ENCODE peak calls at places on chromosomes 3 and 15, in six cellular contexts. One of them, this sample, is unnamed.

GRCh38 chr3:124814620-124815421 is 72.3 kb downstream of the ITGB5 start:
- DNase-seq in stimulated activated CD4-positive, alpha-beta T cell treated with anti-CD3 and anti-CD28 coated beads, Interleukin-1b, Interleukin-23, amount 100 ng/mL, for 1 hour: no peak
- DNase-seq in NCI-H446 treated with DMSO at 0.1 percent for 48 hours: no peak
- DNase-seq in fibroblast of lung: peak; percentile 63
- DNase-seq in fibroblast of pulmonary artery: peak; percentile 33
- DNase-seq in breast epithelium: no peak
- DNase-seq in this sample: no peak

GRCh38 chr3:160134964-160135363 is 90.3 kb upstream of the C3orf80 start:
- DNase-seq in stimulated activated CD4-positive, alpha-beta T cell treated with anti-CD3 and anti-CD28 coated beads, Interleukin-1b, Interleukin-23, amount 100 ng/mL, for 1 hour: no peak
- DNase-seq in NCI-H446 treated with DMSO at 0.1 percent for 48 hours: no peak
- DNase-seq in fibroblast of lung: peak; percentile 80
- DNase-seq in fibroblast of pulmonary artery: peak; percentile 90
- DNase-seq in breast epithelium: no peak
- DNase-seq in this sample: no peak

GRCh38 chr3:28267984-28268849 is 26.8 kb downstream of the CMC1 start:
- DNase-seq in stimulated activated CD4-positive, alpha-beta T cell treated with anti-CD3 and anti-CD28 coated beads, Interleukin-1b, Interleukin-23, amount 100 ng/mL, for 1 hour: no peak
- DNase-seq in NCI-H446 treated with DMSO at 0.1 percent for 48 hours: no peak
- DNase-seq in fibroblast of lung: no peak
- DNase-seq in fibroblast of pulmonary artery: no peak
- DNase-seq in breast epithelium: no peak
- DNase-seq in this sample: no peak

GRCh38 chr15:100722551-100723322 is 120.3 kb downstream of the ASB7 start:
- DNase-seq in stimulated activated CD4-positive, alpha-beta T cell treated with anti-CD3 and anti-CD28 coated beads, Interleukin-1b, Interleukin-23, amount 100 ng/mL, for 1 hour: no peak
- DNase-seq in NCI-H446 treated with DMSO at 0.1 percent for 48 hours: no peak
- DNase-seq in fibroblast of lung: no peak
- DNase-seq in fibroblast of pulmonary artery: no peak
- DNase-seq in breast epithelium: no peak
- DNase-seq in this sample: peak; percentile 3

GRCh38 chr3:123332124-123332641 is 116.7 kb downstream of the ADCY5 start:
- DNase-seq in stimulated activated CD4-positive, alpha-beta T cell treated with anti-CD3 and anti-CD28 coated beads, Interleukin-1b, Interleukin-23, amount 100 ng/mL, for 1 hour: no peak
- DNase-seq in NCI-H446 treated with DMSO at 0.1 percent for 48 hours: no peak
- DNase-seq in fibroblast of lung: no peak
- DNase-seq in fibroblast of pulmonary artery: no peak
- DNase-seq in breast epithelium: no peak
- DNase-seq in this sample: no peak

GRCh38 chr15:83153288-83153687 is 45.8 kb downstream of the TM6SF1 start:
- DNase-seq in stimulated activated CD4-positive, alpha-beta T cell treated with anti-CD3 and anti-CD28 coated beads, Interleukin-1b, Interleukin-23, amount 100 ng/mL, for 1 hour: no peak
- DNase-seq in NCI-H446 treated with DMSO at 0.1 percent for 48 hours: no peak
- DNase-seq in fibroblast of lung: peak; percentile 14
- DNase-seq in fibroblast of pulmonary artery: peak; percentile 25
- DNase-seq in breast epithelium: no peak
- DNase-seq in this sample: no peak

GRCh38 chr3:195441476-195441970 is 1.3 kb downstream of the ACAP2 start:
- DNase-seq in stimulated activated CD4-positive, alpha-beta T cell treated with anti-CD3 and anti-CD28 coated beads, Interleukin-1b, Interleukin-23, amount 100 ng/mL, for 1 hour: no peak
- DNase-seq in NCI-H446 treated with DMSO at 0.1 percent for 48 hours: no peak
- DNase-seq in fibroblast of lung: no peak
- DNase-seq in fibroblast of pulmonary artery: peak; percentile 14
- DNase-seq in breast epithelium: no peak
- DNase-seq in this sample: no peak

GRCh38 chr15:77130315-77130930 is 59.5 kb upstream of the TSPAN3 start:
- DNase-seq in stimulated activated CD4-positive, alpha-beta T cell treated with anti-CD3 and anti-CD28 coated beads, Interleukin-1b, Interleukin-23, amount 100 ng/mL, for 1 hour: no peak
- DNase-seq in NCI-H446 treated with DMSO at 0.1 percent for 48 hours: no peak
- DNase-seq in fibroblast of lung: no peak
- DNase-seq in fibroblast of pulmonary artery: no peak
- DNase-seq in breast epithelium: no peak
- DNase-seq in this sample: no peak

GRCh38 chr15:60580650-60581415 is 101.9 kb upstream of the ICE2 start:
- DNase-seq in stimulated activated CD4-positive, alpha-beta T cell treated with anti-CD3 and anti-CD28 coated beads, Interleukin-1b, Interleukin-23, amount 100 ng/mL, for 1 hour: no peak
- DNase-seq in NCI-H446 treated with DMSO at 0.1 percent for 48 hours: no peak
- DNase-seq in fibroblast of lung: no peak
- DNase-seq in fibroblast of pulmonary artery: no peak
- DNase-seq in breast epithelium: no peak
- DNase-seq in this sample: no peak

GRCh38 chr15:33846151-33846550 is 122.1 kb upstream of the CHRM5 start:
- DNase-seq in stimulated activated CD4-positive, alpha-beta T cell treated with anti-CD3 and anti-CD28 coated beads, Interleukin-1b, Interleukin-23, amount 100 ng/mL, for 1 hour: no peak
- DNase-seq in NCI-H446 treated with DMSO at 0.1 percent for 48 hours: no peak
- DNase-seq in fibroblast of lung: no peak
- DNase-seq in fibroblast of pulmonary artery: no peak
- DNase-seq in breast epithelium: no peak
- DNase-seq in this sample: no peak

GRCh38 chr3:42024578-42025387 is 62.9 kb upstream of the ULK4 start:
- DNase-seq in stimulated activated CD4-positive, alpha-beta T cell treated with anti-CD3 and anti-CD28 coated beads, Interleukin-1b, Interleukin-23, amount 100 ng/mL, for 1 hour: no peak
- DNase-seq in NCI-H446 treated with DMSO at 0.1 percent for 48 hours: no peak
- DNase-seq in fibroblast of lung: no peak
- DNase-seq in fibroblast of pulmonary artery: peak; percentile 37
- DNase-seq in breast epithelium: no peak
- DNase-seq in this sample: no peak

GRCh38 chr3:172591876-172592771 is 68.9 kb upstream of the TNFSF10 start:
- DNase-seq in stimulated activated CD4-positive, alpha-beta T cell treated with anti-CD3 and anti-CD28 coated beads, Interleukin-1b, Interleukin-23, amount 100 ng/mL, for 1 hour: peak; percentile 34
- DNase-seq in NCI-H446 treated with DMSO at 0.1 percent for 48 hours: no peak
- DNase-seq in fibroblast of lung: no peak
- DNase-seq in fibroblast of pulmonary artery: no peak
- DNase-seq in breast epithelium: no peak
- DNase-seq in this sample: no peak

GRCh38 chr15:100968043-100968966 is 49.1 kb downstream of the LRRK1 start:
- DNase-seq in stimulated activated CD4-positive, alpha-beta T cell treated with anti-CD3 and anti-CD28 coated beads, Interleukin-1b, Interleukin-23, amount 100 ng/mL, for 1 hour: no peak
- DNase-seq in NCI-H446 treated with DMSO at 0.1 percent for 48 hours: no peak
- DNase-seq in fibroblast of lung: no peak
- DNase-seq in fibroblast of pulmonary artery: peak; percentile 69
- DNase-seq in breast epithelium: no peak
- DNase-seq in this sample: no peak

This sample was measured in type B pancreatic cell.